ENCODE peak calls at places on chromosomes 16 and 17, in ten cellular contexts. N is NCI-H146; O is SHP77 treated with DMSO at 0.1 percent for 48 hours; K is NCI-H510A; P is mesothelial cell of epicardium; T is stimulated activated CD8-positive, alpha-beta memory T cell treated with anti-CD3 and anti-CD28 coated beads, Interleukin-4, amount 100 ng/mL, for 24 hours; G is left kidney; Z is astrocyte; J is cerebellum; F is fibroblast of the conjunctiva. R is an unnamed sample.

GRCh38 chr17:5780476-5780875 is 196.2 kb upstream of the NLRP1 start:
- DNase-seq in N (no peak), O (no peak), K (no peak), P (no peak), T (no peak), G (peak; percentile 27), Z (peak; percentile 85), J (no peak), F (no peak), R (no peak)

GRCh38 chr16:50458694-50459271 is 89.4 kb upstream of the NKD1 start:
- DNase-seq in N (peak; percentile 67), O (no peak), K (peak; percentile 71), P (no peak), T (no peak), G (no peak), Z (no peak), J (no peak), F (no peak), R (no peak)

GRCh38 chr17:74408262-74408661 is 23.6 kb upstream of the GPRC5C start:
- DNase-seq in N (no peak), O (peak; percentile 62), K (no peak), P (no peak), T (no peak), G (no peak), Z (peak; percentile 41), J (no peak), F (no peak), R (peak; percentile 26)

GRCh38 chr16:59993101-59993500 is 1259.0 kb upstream of the GOT2 start:
- DNase-seq in N (no peak), O (no peak), K (peak; percentile 16), P (no peak), T (no peak), G (no peak), Z (no peak), J (no peak), F (no peak), R (no peak)

GRCh38 chr17:74872313-74873035 is at the start of gene FDXR:
- DNase-seq in N (no peak), O (no peak), K (no peak), P (no peak), T (no peak), G (no peak), Z (no peak), J (no peak), F (no peak), R (no peak)

GRCh38 chr16:51542856-51543510 is 391.9 kb upstream of the SALL1 start:
- DNase-seq in N (no peak), O (no peak), K (no peak), P (no peak), T (no peak), G (peak; percentile 91), Z (no peak), J (no peak), F (no peak), R (no peak)

GRCh38 chr17:30251931-30252330 is 16.4 kb upstream of the SLC6A4 start:
- DNase-seq in N (no peak), O (no peak), K (no peak), P (no peak), T (no peak), G (no peak), Z (no peak), J (no peak), F (peak; percentile 43), R (no peak)

GRCh38 chr17:48113201-48113676 is 5.7 kb downstream of the SNX11 start:
- DNase-seq in N (no peak), O (no peak), K (no peak), P (no peak), T (no peak), G (no peak), Z (no peak), J (no peak), F (no peak), R (no peak)

GRCh38 chr16:12119037-12119436 is 142.5 kb downstream of the SNX29 start:
- DNase-seq in N (no peak), O (no peak), K (no peak), P (no peak), T (no peak), G (no peak), Z (no peak), J (no peak), F (no peak), R (no peak)

GRCh38 chr17:62937636-62938035 is 28.4 kb upstream of the TANC2 start:
- DNase-seq in N (no peak), O (no peak), K (no peak), P (no peak), T (no peak), G (no peak), Z (no peak), J (no peak), F (no peak), R (no peak)

GRCh38 chr17:57679356-57679755 is 65.7 kb downstream of the CCDC182 start:
- DNase-seq in N (no peak), O (no peak), K (no peak), P (no peak), T (no peak), G (no peak), Z (no peak), J (no peak), F (no peak), R (no peak)

GRCh38 chr17:28570716-28571254 is 539 bp downstream of the PIGS start:
- DNase-seq in N (peak; percentile 79), O (no peak), K (peak; percentile 25), P (no peak), T (no peak), G (peak; percentile 79), Z (no peak), J (peak; percentile 59), F (no peak), R (no peak)

GRCh38 chr17:60823520-60823919 is 145.9 kb downstream of the BCAS3 start:
- DNase-seq in N (no peak), O (no peak), K (no peak), P (no peak), T (no peak), G (no peak), Z (no peak), J (no peak), F (no peak), R (no peak)

GRCh38 chr17:10618202-10618635 is 38.9 kb downstream of the MYH3 start:
- DNase-seq in N (peak; percentile 40), O (peak; percentile 68), K (peak; percentile 26), P (no peak), T (peak; percentile 35), G (peak; percentile 90), Z (peak; percentile 27), J (peak; percentile 40), F (peak; percentile 63), R (no peak)

GRCh38 chr17:41535764-41536481 is 7.8 kb upstream of the KRT19 start:
- DNase-seq in N (no peak), O (no peak), K (no peak), P (no peak), T (no peak), G (peak; percentile 41), Z (no peak), J (no peak), F (no peak), R (no peak)

GRCh38 chr16:5062051-5062450 is 3.7 kb downstream of the C16orf89 start:
- DNase-seq in N (no peak), O (no peak), K (no peak), P (no peak), T (no peak), G (no peak), Z (no peak), J (no peak), F (no peak), R (no peak)

GRCh38 chr17:81429813-81430510 is 34.7 kb downstream of the BAHCC1 start:
- DNase-seq in N (no peak), O (peak; percentile 36), K (no peak), P (no peak), T (no peak), G (peak; percentile 74), Z (no peak), J (no peak), F (peak; percentile 55), R (no peak)

GRCh38 chr17:79793924-79794304 is 3.0 kb downstream of the CBX8 start:
- DNase-seq in N (no peak), O (no peak), K (no peak), P (no peak), T (no peak), G (peak; percentile 76), Z (no peak), J (no peak), F (no peak), R (no peak)

GRCh38 chr16:1310832-1311200 is 1.4 kb downstream of the UBE2I start:
- DNase-seq in N (no peak), O (no peak), K (no peak), P (no peak), T (no peak), G (peak; percentile 57), Z (no peak), J (no peak), F (no peak), R (no peak)

GRCh38 chr16:2897110-2897509 is 14.1 kb downstream of the FLYWCH2 start:
- DNase-seq in N (no peak), O (no peak), K (no peak), P (no peak), T (no peak), G (no peak), Z (no peak), J (no peak), F (no peak), R (no peak)

GRCh38 chr17:27553019-27553511 is 77.9 kb upstream of the LGALS9 start:
- DNase-seq in N (no peak), O (no peak), K (no peak), P (no peak), T (no peak), G (no peak), Z (no peak), J (no peak), F (no peak), R (no peak)

GRCh38 chr16:15807603-15808009 is 49.2 kb downstream of the MYH11 start:
- DNase-seq in N (no peak), O (no peak), K (no peak), P (no peak), T (no peak), G (no peak), Z (peak; percentile 32), J (no peak), F (no peak), R (no peak)

GRCh38 chr17:55833311-55833710 is 82.5 kb downstream of the PCTP start:
- DNase-seq in N (no peak), O (no peak), K (no peak), P (no peak), T (no peak), G (no peak), Z (no peak), J (no peak), F (no peak), R (no peak)

GRCh38 chr17:75361996-75362395 is 43.5 kb downstream of the GRB2 start:
- DNase-seq in N (no peak), O (no peak), K (no peak), P (no peak), T (no peak), G (no peak), Z (no peak), J (no peak), F (no peak), R (no peak)

GRCh38 chr17:82950525-82951102 is 110.8 kb upstream of the ZNF750 start:
- DNase-seq in N (no peak), O (no peak), K (no peak), P (no peak), T (no peak), G (no peak), Z (no peak), J (no peak), F (no peak), R (no peak)

GRCh38 chr16:78364501-78364900 is 265.0 kb downstream of the WWOX start:
- DNase-seq in N (no peak), O (no peak), K (no peak), P (no peak), T (no peak), G (peak; percentile 43), Z (no peak), J (no peak), F (no peak), R (no peak)

GRCh38 chr17:17826942-17827785 is 9.6 kb downstream of the SREBF1 start:
- DNase-seq in N (no peak), O (no peak), K (no peak), P (no peak), T (no peak), G (no peak), Z (no peak), J (no peak), F (no peak), R (no peak)

GRCh38 chr17:80926601-80927250 is 64.9 kb upstream of the CHMP6 start:
- DNase-seq in N (no peak), O (no peak), K (no peak), P (no peak), T (no peak), G (no peak), Z (no peak), J (no peak), F (no peak), R (no peak)